ENCODE peak calls at places on chromosomes 13 and 19, in five cellular contexts. Y is gastrocnemius medialis, Z is stomach, V is ovary, J is endothelial cell of umbilical vein. I is an unnamed sample.

GRCh38 chr19:46760363-46760762 is 14.1 kb upstream of the STRN4 start:
- DNase-seq in Y (no peak), Z (no peak), J (no peak), V (no peak), I (no peak)

GRCh38 chr19:49441210-49441959 is at the start of gene SLC17A7:
- DNase-seq in Z (no peak), J (no peak), V (no peak), Y (peak; percentile 48), I (peak; percentile 94)

GRCh38 chr13:114069376-114070097 is 62.9 kb downstream of the RASA3 start:
- DNase-seq in J (no peak), V (no peak), Y (no peak), Z (no peak), I (no peak)

GRCh38 chr19:42152876-42153275 is 20.6 kb upstream of the POU2F2 start:
- DNase-seq in J (no peak), Y (no peak), V (no peak), Z (no peak), I (no peak)

GRCh38 chr13:95301947-95302386 is 716 bp upstream of the ABCC4 start:
- DNase-seq in J (no peak), Z (no peak), V (no peak), Y (no peak), I (no peak)

GRCh38 chr13:23588576-23589141 is 18.4 kb downstream of the TNFRSF19 start:
- DNase-seq in Z (no peak), J (no peak), Y (no peak), V (no peak), I (no peak)

GRCh38 chr19:48752511-48753365 is at the start of gene FUT1:
- DNase-seq in Z (peak; percentile 95), J (no peak), Y (no peak), V (no peak), I (no peak)

GRCh38 chr13:90403330-90404082 is 944.0 kb upstream of the MIR17HG start:
- DNase-seq in Z (no peak), V (no peak), Y (no peak), J (no peak), I (no peak)

GRCh38 chr19:13015361-13016231 is 20.3 kb downstream of the NFIX start:
- DNase-seq in J (no peak), V (peak; percentile 50), Y (no peak), Z (no peak), I (no peak)

GRCh38 chr13:25738797-25739196 is 313.0 kb downstream of the SHISA2 start:
- DNase-seq in V (no peak), Y (no peak), J (no peak), Z (no peak), I (no peak)

GRCh38 chr19:6691342-6691741 is 21.4 kb upstream of the TNFSF14 start:
- DNase-seq in Z (no peak), V (no peak), J (no peak), Y (no peak), I (no peak)

GRCh38 chr19:5865772-5866171 is 4.6 kb downstream of the FUT5 start:
- DNase-seq in V (no peak), J (no peak), Y (no peak), Z (no peak), I (no peak)

GRCh38 chr13:47908200-47908902 is 92.7 kb downstream of the SUCLA2 start:
- DNase-seq in V (no peak), Y (no peak), J (no peak), Z (no peak), I (no peak)

DNA sequence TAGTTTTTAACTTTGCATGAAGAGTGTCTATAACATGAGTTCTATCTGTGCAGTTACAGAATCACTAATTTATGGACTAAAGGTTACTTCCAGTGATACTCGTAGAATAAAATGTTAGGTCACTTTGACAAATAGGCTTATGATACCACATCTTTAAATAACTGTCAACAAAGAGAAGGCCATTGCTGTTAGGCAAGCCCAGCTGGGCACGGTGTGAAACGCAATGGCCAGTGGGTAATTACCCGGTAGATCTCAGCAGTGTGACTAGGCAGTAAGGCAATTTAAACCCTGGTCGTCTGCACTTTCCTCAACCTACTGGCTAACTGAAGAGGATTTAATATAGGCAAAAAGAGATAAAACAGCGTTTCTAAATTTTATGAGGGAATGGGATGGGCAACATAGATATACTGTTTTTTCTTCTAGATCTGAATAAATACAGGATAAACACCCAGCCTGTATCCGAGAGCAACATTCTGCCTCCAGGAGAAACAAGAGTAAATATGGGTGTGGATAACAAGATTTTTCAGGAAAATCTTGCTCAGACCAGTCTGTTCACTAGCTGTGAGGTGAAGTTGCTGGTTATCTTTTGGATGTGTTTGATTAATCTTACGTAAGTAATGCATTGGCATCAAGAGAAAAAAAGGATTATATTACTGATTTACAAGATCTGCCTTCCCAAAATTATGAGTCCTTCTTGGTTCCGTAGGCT is 631.3 kb downstream of the EFNB2 start:
- DNase-seq in Y (no peak), Z (no peak), J (no peak), V (no peak), I (no peak)
- TF ChIP-seq POLR2A in Y (no peak), Z (no peak), J (no peak), V (no peak), I (no peak)

DNA sequence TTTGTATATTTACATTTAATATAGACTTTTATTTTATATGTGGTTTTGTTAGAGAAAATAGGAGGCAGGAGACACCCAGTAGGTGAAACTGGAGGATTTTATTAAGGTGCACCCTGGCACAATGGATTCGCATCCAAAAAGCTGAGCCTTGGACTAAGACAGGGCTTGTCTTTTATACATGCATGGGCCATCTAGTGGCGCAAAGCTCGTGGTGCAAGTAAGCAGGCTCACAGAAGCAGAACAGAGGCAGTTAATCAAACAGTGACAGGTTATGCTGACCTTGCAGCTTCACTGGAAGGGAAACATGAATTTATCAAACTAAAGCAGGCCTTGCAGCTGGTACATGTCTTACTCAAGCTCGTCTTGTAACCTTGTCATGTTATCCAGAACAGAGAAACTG is 58.8 kb upstream of the ZNF681 start:
- DNase-seq in Z (peak; percentile 31), J (no peak), V (no peak), Y (no peak), I (no peak)
- TF ChIP-seq CTCF in Z (no peak), J (peak; percentile 7), V (no peak), Y (no peak), I (no peak)

GRCh38 chr13:41019578-41020347 is 647 bp upstream of the ELF1 start:
- DNase-seq in Y (no peak), V (no peak), J (no peak), Z (no peak), I (no peak)

GRCh38 chr13:41018583-41018909 is 570 bp downstream of the ELF1 start:
- DNase-seq in Z (no peak), Y (no peak), J (no peak), V (no peak), I (no peak)

GRCh38 chr13:41017153-41017552 is 2.0 kb downstream of the ELF1 start:
- DNase-seq in Z (peak; percentile 41), Y (peak; percentile 10), V (no peak), J (peak; percentile 13), I (peak; percentile 33)

GRCh38 chr13:41017744-41018582 is 1.2 kb downstream of the ELF1 start:
- DNase-seq in V (no peak), Y (no peak), J (peak; percentile 17), Z (no peak), I (no peak)

DNA sequence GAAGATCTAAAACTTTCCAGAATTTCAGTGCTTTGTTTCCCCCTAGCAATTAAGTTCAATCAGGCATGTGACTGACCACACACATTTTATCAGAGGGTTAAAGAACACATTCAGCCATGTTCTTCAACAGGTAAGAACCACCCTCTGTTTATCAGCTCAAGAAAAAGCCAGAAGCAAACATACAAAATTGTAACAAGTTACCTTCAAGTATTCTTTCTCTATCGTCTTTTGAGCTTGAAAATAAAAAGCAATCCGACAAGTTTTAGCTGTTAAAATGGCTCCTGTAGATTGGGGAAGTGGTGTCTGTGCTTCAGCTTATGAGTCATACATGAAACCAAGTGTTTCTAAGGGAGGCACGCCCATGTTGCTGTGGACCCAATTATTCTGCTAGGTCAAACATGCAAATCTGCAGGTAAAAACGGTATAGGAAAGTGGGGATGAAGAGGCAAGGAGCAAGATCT is at the start of gene ELF1:
- DNase-seq in J (peak; percentile 72), Z (peak; percentile 59), V (no peak), Y (peak; percentile 32), I (peak; percentile 77)
- TF ChIP-seq POLR2A in J (no peak), Z (no peak), V (no peak), Y (no peak), I (no peak)

DNA sequence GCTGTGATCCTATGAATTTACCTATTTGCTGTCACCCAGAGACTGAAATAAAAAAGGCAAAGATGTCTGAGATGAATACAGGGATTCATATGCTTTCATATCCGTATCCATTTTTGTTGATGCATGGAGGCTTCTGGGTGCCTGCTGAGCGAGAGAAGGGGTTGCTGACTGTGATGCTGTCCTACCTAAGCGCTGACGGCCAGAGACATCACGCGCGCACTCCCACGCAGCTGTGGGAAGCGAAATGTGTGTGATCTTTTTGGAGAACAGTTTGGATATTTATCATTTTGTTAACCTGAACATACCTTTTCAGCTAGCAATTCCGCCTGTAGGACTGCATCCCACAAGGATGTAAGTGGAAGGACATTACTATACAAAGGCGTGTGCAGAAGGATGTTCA is 23.9 kb downstream of the TSHZ3 start:
- DNase-seq in J (no peak), V (no peak), Y (no peak), Z (no peak), I (no peak)
- TF ChIP-seq CTCF in J (no peak), V (no peak), Y (no peak), Z (no peak), I (no peak)

GRCh38 chr19:56121180-56122167 is at the start of gene ZNF787:
- DNase-seq in V (peak; percentile 100), Z (peak; percentile 99), J (peak; percentile 97), Y (peak; percentile 95), I (peak; percentile 97)
- TF ChIP-seq POLR2A in V (peak; percentile 47), Z (no peak), J (peak; percentile 53), Y (peak; percentile 54), I (no peak)

DNA sequence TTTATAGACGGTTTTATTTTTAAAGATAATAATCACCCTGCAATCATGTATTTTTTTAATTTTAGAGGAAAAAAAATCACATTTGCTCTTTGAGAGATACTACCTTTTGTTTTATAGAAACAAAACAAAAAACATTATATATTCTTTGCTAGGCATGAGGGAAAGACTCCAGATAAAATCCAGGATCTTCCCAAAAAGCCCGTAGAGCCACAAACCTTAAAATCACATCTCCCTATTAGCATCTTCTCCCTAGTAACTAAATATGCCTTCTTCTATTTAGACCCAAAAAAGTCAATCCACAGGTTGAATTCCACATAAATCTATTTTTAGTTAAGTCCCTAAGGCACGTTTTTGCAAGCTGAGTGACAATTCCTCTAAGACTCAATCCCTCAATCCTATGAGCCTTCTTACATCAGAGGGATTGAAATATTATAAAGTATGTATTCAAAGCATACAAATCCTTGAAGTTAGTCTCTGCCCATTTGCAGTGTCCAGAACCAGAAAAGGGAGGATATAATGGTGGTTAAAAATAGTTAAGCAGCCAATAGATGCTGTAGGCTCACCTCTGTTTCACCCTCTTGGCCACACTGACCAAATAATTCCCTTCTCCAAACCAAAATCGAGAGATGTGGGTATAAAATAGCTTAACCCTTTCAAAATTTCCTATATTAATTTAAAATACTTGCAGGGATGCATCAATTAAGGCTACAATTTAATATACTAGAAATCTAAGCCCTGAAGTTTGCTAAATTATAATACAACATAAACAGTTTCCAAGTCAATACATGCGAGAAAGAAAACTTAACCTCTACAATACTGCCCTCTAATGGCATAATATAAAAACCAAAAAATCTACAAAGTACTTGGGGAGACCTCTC is 64.0 kb downstream of the SERP2 start:
- DNase-seq in J (peak; percentile 70), V (no peak), Y (no peak), Z (no peak), I (no peak)
- TF ChIP-seq CTCF in J (no peak), V (no peak), Y (peak; percentile 61), Z (no peak), I (no peak)

I was measured in lower leg skin.